ENCODE peak calls at places on chromosomes 6 and 20, in eight cellular contexts. One of them, this sample, is unnamed.
A peak's percentile ranks its signal among the peaks of the same experiment; 100 is the strongest.

GRCh38 chr6:137387365-137387764 is 106.8 kb downstream of the OLIG3 start:
- DNase-seq in IMR-90: no peak
- DNase-seq in right lobe of liver: peak; percentile 62
- DNase-seq in neuronal stem cell: no peak
- DNase-seq in aorta: no peak
- DNase-seq in tibial artery: no peak
- DNase-seq in A673: no peak
- DNase-seq in tibial nerve: no peak
- DNase-seq in this sample: no peak

GRCh38 chr6:55822005-55822404 is 53.4 kb downstream of the BMP5 start:
- DNase-seq in tibial nerve: no peak
- DNase-seq in right lobe of liver: no peak
- DNase-seq in A673: no peak
- DNase-seq in aorta: no peak
- DNase-seq in IMR-90: no peak
- DNase-seq in tibial artery: no peak
- DNase-seq in neuronal stem cell: no peak
- DNase-seq in this sample: no peak

GRCh38 chr6:43269273-43270007 is 26.2 kb downstream of the TTBK1 start:
- DNase-seq in neuronal stem cell: no peak
- DNase-seq in tibial artery: no peak
- DNase-seq in tibial nerve: no peak
- DNase-seq in right lobe of liver: peak; percentile 90
- DNase-seq in A673: peak; percentile 47
- DNase-seq in aorta: no peak
- DNase-seq in IMR-90: no peak
- DNase-seq in this sample: no peak

GRCh38 chr6:52746213-52746612 is 17.1 kb downstream of the GSTA2 start:
- DNase-seq in right lobe of liver: no peak
- DNase-seq in A673: no peak
- DNase-seq in neuronal stem cell: no peak
- DNase-seq in aorta: no peak
- DNase-seq in tibial nerve: no peak
- DNase-seq in tibial artery: no peak
- DNase-seq in IMR-90: no peak
- DNase-seq in this sample: no peak

GRCh38 chr6:56104591-56104990 is 142.8 kb downstream of the COL21A1 start:
- DNase-seq in right lobe of liver: no peak
- DNase-seq in neuronal stem cell: no peak
- DNase-seq in IMR-90: no peak
- DNase-seq in A673: no peak
- DNase-seq in tibial nerve: no peak
- DNase-seq in aorta: no peak
- DNase-seq in tibial artery: no peak
- DNase-seq in this sample: no peak

GRCh38 chr6:140178550-140179334 is 804.3 kb upstream of the CITED2 start:
- DNase-seq in neuronal stem cell: no peak
- DNase-seq in right lobe of liver: no peak
- DNase-seq in A673: no peak
- DNase-seq in aorta: no peak
- DNase-seq in IMR-90: peak; percentile 81
- DNase-seq in tibial artery: no peak
- DNase-seq in tibial nerve: no peak
- DNase-seq in this sample: no peak

GRCh38 chr6:83593395-83593785 is 81.1 kb downstream of the PRSS35 start:
- DNase-seq in right lobe of liver: no peak
- DNase-seq in A673: no peak
- DNase-seq in tibial artery: no peak
- DNase-seq in aorta: no peak
- DNase-seq in neuronal stem cell: no peak
- DNase-seq in IMR-90: no peak
- DNase-seq in tibial nerve: no peak
- DNase-seq in this sample: no peak

GRCh38 chr6:74166849-74167248 is 470.8 kb downstream of the CD109 start:
- DNase-seq in neuronal stem cell: no peak
- DNase-seq in tibial artery: no peak
- DNase-seq in aorta: no peak
- DNase-seq in A673: no peak
- DNase-seq in right lobe of liver: no peak
- DNase-seq in IMR-90: peak; percentile 73
- DNase-seq in tibial nerve: no peak
- DNase-seq in this sample: no peak

GRCh38 chr20:21396921-21397340 is 395 bp downstream of the NKX2-4 start:
- DNase-seq in A673: peak; percentile 37
- DNase-seq in IMR-90: no peak
- DNase-seq in neuronal stem cell: no peak
- DNase-seq in tibial nerve: no peak
- DNase-seq in tibial artery: no peak
- DNase-seq in right lobe of liver: no peak
- DNase-seq in aorta: no peak
- DNase-seq in this sample: no peak

GRCh38 chr6:106608080-106608668 is 21.1 kb downstream of the RTN4IP1 start:
- DNase-seq in IMR-90: peak; percentile 49
- DNase-seq in neuronal stem cell: peak; percentile 46
- DNase-seq in tibial nerve: peak; percentile 56
- DNase-seq in right lobe of liver: no peak
- DNase-seq in aorta: no peak
- DNase-seq in A673: peak; percentile 73
- DNase-seq in tibial artery: no peak
- DNase-seq in this sample: no peak

GRCh38 chr20:23632711-23633573 is 4.8 kb downstream of the CST3 start:
- DNase-seq in tibial nerve: no peak
- DNase-seq in A673: no peak
- DNase-seq in tibial artery: no peak
- DNase-seq in right lobe of liver: no peak
- DNase-seq in IMR-90: no peak
- DNase-seq in aorta: no peak
- DNase-seq in neuronal stem cell: no peak
- DNase-seq in this sample: no peak

GRCh38 chr6:69084746-69085335 is 449.8 kb downstream of the ADGRB3 start:
- DNase-seq in right lobe of liver: no peak
- DNase-seq in A673: no peak
- DNase-seq in tibial artery: no peak
- DNase-seq in neuronal stem cell: no peak
- DNase-seq in IMR-90: no peak
- DNase-seq in aorta: no peak
- DNase-seq in tibial nerve: no peak
- DNase-seq in this sample: no peak

GRCh38 chr6:30873137-30873640 is 11.1 kb upstream of the DDR1 start:
- DNase-seq in neuronal stem cell: no peak
- DNase-seq in A673: no peak
- DNase-seq in tibial artery: no peak
- DNase-seq in right lobe of liver: no peak
- DNase-seq in tibial nerve: no peak
- DNase-seq in IMR-90: no peak
- DNase-seq in aorta: no peak
- DNase-seq in this sample: no peak

DNA sequence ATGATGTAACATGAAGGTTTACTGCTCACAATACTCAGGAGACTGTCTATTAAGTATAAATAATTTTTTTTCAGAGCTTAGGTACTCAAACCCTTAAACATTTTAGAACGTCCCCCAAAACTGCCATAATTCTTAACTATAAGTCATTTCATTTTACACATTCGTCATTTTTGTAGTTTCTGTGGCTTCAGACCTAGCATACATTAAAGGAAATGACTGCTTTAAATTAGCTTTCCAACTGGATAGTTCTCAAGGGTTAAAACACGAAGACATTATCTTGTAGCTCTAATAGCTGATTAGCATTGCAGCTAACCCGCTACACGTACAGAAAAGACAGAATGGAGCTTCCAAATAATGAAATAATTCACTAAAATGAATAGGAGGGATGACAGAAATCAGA is 24.9 kb upstream of the PLN start:
- DNase-seq in aorta: no peak
- DNase-seq in tibial artery: no peak
- DNase-seq in right lobe of liver: no peak
- DNase-seq in IMR-90: no peak
- DNase-seq in A673: no peak
- DNase-seq in neuronal stem cell: no peak
- DNase-seq in tibial nerve: no peak
- DNase-seq in this sample: no peak
- H3K4me3 ChIP-seq in aorta: no peak overlapping the region
- H3K4me3 ChIP-seq in tibial artery: no peak overlapping the region
- H3K4me3 ChIP-seq in right lobe of liver: no peak overlapping the region
- H3K4me3 ChIP-seq in IMR-90: no peak overlapping the region
- H3K4me3 ChIP-seq in A673: no peak overlapping the region
- H3K4me3 ChIP-seq in neuronal stem cell: no peak overlapping the region
- H3K4me3 ChIP-seq in tibial nerve: no peak overlapping the region
- H3K4me3 ChIP-seq in this sample: no peak overlapping the region

GRCh38 chr6:10577112-10577511 is 56.0 kb downstream of the GCNT2 start:
- DNase-seq in tibial nerve: no peak
- DNase-seq in tibial artery: no peak
- DNase-seq in aorta: no peak
- DNase-seq in neuronal stem cell: no peak
- DNase-seq in A673: no peak
- DNase-seq in right lobe of liver: no peak
- DNase-seq in IMR-90: no peak
- DNase-seq in this sample: no peak

GRCh38 chr6:10578718-10579117 is 57.6 kb downstream of the GCNT2 start:
- DNase-seq in aorta: no peak
- DNase-seq in tibial nerve: no peak
- DNase-seq in right lobe of liver: no peak
- DNase-seq in neuronal stem cell: no peak
- DNase-seq in IMR-90: no peak
- DNase-seq in A673: no peak
- DNase-seq in tibial artery: no peak
- DNase-seq in this sample: no peak

GRCh38 chr6:10579803-10580202 is 58.7 kb downstream of the GCNT2 start:
- DNase-seq in A673: no peak
- DNase-seq in right lobe of liver: no peak
- DNase-seq in tibial artery: no peak
- DNase-seq in neuronal stem cell: no peak
- DNase-seq in tibial nerve: no peak
- DNase-seq in IMR-90: no peak
- DNase-seq in aorta: no peak
- DNase-seq in this sample: no peak

DNA sequence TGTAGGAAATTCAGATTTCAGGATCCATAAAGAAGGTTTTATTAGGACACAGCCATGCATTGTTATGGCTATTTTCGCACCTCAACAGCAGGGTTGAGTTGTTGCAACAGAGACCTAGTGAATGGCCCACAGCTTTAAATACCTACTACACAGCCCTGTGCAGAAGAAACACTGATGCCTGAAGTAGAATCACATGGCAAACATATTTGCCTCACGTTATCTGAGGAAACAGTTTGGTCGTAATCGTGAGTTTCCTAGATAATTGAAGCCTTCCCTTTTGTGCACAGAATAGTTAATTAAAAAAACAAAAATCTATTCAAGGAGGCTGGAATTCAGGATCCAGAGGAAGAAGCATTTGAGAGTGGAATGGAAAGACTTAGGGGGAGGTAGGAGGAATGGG is 55.1 kb downstream of the GCNT2 start:
- DNase-seq in tibial artery: no peak
- DNase-seq in right lobe of liver: no peak
- DNase-seq in tibial nerve: no peak
- DNase-seq in neuronal stem cell: no peak
- DNase-seq in IMR-90: no peak
- DNase-seq in A673: no peak
- DNase-seq in aorta: no peak
- DNase-seq in this sample: no peak
- H3K4me1 ChIP-seq in tibial artery: no peaks in the 10 kb centered on the region
- H3K4me1 ChIP-seq in right lobe of liver: no peaks in the 10 kb centered on the region
- H3K4me1 ChIP-seq in tibial nerve: no peaks in the 10 kb centered on the region
- H3K4me1 ChIP-seq in neuronal stem cell: no peaks in the 10 kb centered on the region
- H3K4me1 ChIP-seq in IMR-90: no peaks in the 10 kb centered on the region
- H3K4me1 ChIP-seq in A673: no peaks in the 10 kb centered on the region
- H3K4me1 ChIP-seq in aorta: no peaks in the 10 kb centered on the region
- H3K4me1 ChIP-seq in this sample: no peaks in the 10 kb centered on the region

GRCh38 chr20:62551408-62552323 is 75.9 kb upstream of the GATA5 start:
- DNase-seq in aorta: no peak
- DNase-seq in A673: no peak
- DNase-seq in IMR-90: no peak
- DNase-seq in tibial artery: no peak
- DNase-seq in tibial nerve: no peak
- DNase-seq in neuronal stem cell: no peak
- DNase-seq in right lobe of liver: no peak
- DNase-seq in this sample: no peak
- H3K4me3 ChIP-seq in aorta: peak overlapping the region; percentile 60
- H3K4me3 ChIP-seq in A673: no peak overlapping the region
- H3K4me3 ChIP-seq in IMR-90: no peak overlapping the region
- H3K4me3 ChIP-seq in tibial artery: peak overlapping the region; percentile 68
- H3K4me3 ChIP-seq in tibial nerve: peak overlapping the region; percentile 16
- H3K4me3 ChIP-seq in neuronal stem cell: no peak overlapping the region
- H3K4me3 ChIP-seq in right lobe of liver: no peak overlapping the region
- H3K4me3 ChIP-seq in this sample: peak overlapping the region; percentile 72

GRCh38 chr6:33271608-33272357 is at the start of the genes RPS18 and VPS52:
- DNase-seq in tibial artery: peak; percentile 96
- DNase-seq in aorta: peak; percentile 95
- DNase-seq in tibial nerve: peak; percentile 98
- DNase-seq in neuronal stem cell: peak; percentile 99
- DNase-seq in right lobe of liver: peak; percentile 93
- DNase-seq in A673: peak; percentile 99
- DNase-seq in IMR-90: peak; percentile 100
- DNase-seq in this sample: peak; percentile 99

GRCh38 chr6:33273924-33274902 is 2.3 kb downstream of the RPS18 start:
- DNase-seq in IMR-90: no peak
- DNase-seq in tibial nerve: no peak
- DNase-seq in right lobe of liver: no peak
- DNase-seq in tibial artery: no peak
- DNase-seq in neuronal stem cell: no peak
- DNase-seq in aorta: peak; percentile 36
- DNase-seq in A673: no peak
- DNase-seq in this sample: no peak

GRCh38 chr6:33272358-33273128 is 668 bp downstream of the RPS18 start:
- DNase-seq in neuronal stem cell: no peak
- DNase-seq in A673: no peak
- DNase-seq in tibial nerve: no peak
- DNase-seq in IMR-90: no peak
- DNase-seq in aorta: no peak
- DNase-seq in right lobe of liver: no peak
- DNase-seq in tibial artery: no peak
- DNase-seq in this sample: no peak

GRCh38 chr6:33271098-33271607 is 523 bp downstream of the VPS52 start:
- DNase-seq in aorta: no peak
- DNase-seq in A673: no peak
- DNase-seq in tibial artery: no peak
- DNase-seq in right lobe of liver: no peak
- DNase-seq in tibial nerve: no peak
- DNase-seq in neuronal stem cell: no peak
- DNase-seq in IMR-90: no peak
- DNase-seq in this sample: no peak

DNA sequence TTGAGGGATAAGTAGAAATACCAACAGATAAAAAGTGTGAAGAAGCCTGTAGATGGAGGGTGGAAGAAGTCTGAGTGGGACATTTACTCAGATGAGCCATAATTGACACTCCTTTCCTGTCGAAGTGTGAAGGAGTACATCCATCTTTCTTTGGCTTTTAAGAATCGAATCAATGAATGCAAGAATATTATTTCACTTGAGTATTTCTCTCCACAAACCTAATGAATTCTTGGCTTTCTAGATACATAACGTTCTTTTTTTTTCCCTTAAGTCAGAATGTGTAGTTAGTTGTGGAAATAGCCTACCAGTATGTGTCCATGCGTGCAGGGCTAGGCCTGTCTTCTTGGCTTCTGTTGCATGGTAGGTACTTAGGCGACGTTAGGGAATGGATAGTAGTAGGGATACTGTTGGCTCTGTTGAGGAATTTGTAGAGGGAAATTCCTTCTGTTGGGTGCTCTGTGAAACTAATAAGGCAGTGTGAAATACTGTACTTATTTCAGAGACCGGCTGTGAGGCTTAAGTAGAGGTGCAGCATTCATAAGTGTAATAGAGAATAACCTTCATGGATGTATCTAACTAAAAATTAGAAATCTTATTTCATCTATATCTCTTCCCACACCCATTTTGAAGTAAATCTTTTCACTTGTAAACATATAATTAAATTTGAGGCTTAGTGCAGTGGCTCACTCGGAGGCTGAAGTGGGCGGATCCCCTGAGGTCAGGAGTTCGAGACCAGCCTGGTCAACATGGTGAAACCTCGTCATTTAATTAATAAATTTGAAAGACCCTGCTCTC is 1.5 kb downstream of the RPS18 start:
- DNase-seq in tibial nerve: no peak
- DNase-seq in neuronal stem cell: no peak
- DNase-seq in aorta: no peak
- DNase-seq in tibial artery: no peak
- DNase-seq in A673: no peak
- DNase-seq in IMR-90: no peak
- DNase-seq in right lobe of liver: no peak
- DNase-seq in this sample: no peak
- H3K4me1 ChIP-seq in tibial nerve: peaks cover 56% of the 10 kb centered on the region
- H3K4me1 ChIP-seq in neuronal stem cell: peaks cover 27% of the 10 kb centered on the region
- H3K4me1 ChIP-seq in aorta: no peaks in the 10 kb centered on the region
- H3K4me1 ChIP-seq in tibial artery: peaks cover 48% of the 10 kb centered on the region
- H3K4me1 ChIP-seq in A673: peaks cover 40% of the 10 kb centered on the region
- H3K4me1 ChIP-seq in IMR-90: peaks cover 14% of the 10 kb centered on the region
- H3K4me1 ChIP-seq in right lobe of liver: peaks cover 6% of the 10 kb centered on the region
- H3K4me1 ChIP-seq in this sample: peaks cover 58% of the 10 kb centered on the region

This sample was measured in right atrium auricular region.